ENCODE peak calls at places on chromosomes 7 and 10, in five cellular contexts. Z is hepatocyte; J is EH; S is activated effector memory CD4-positive, alpha-beta T cell treated with anti-CD3 and anti-CD28 coated beads, Interleukin-2, amount 50 U/mL, for 16 hours; M is glomerular endothelial cell. O is an unnamed sample.

GRCh38 chr10:43109671-43110249 is 28.5 kb upstream of the CSGALNACT2 start:
- DNase-seq in Z (no peak), J (peak; percentile 13), S (no peak), M (no peak), O (no peak)

GRCh38 chr7:29424295-29424983 is 139.2 kb upstream of the PRR15 start:
- DNase-seq in Z (no peak), J (no peak), S (no peak), M (no peak), O (no peak)

GRCh38 chr10:116118851-116119250 is 154.2 kb downstream of the GFRA1 start:
- DNase-seq in Z (no peak), J (no peak), S (no peak), M (no peak), O (no peak)

GRCh38 chr10:124961248-124961570 is 19.3 kb downstream of the ZRANB1 start:
- DNase-seq in Z (no peak), J (peak; percentile 30), S (no peak), M (no peak), O (no peak)

GRCh38 chr10:3025300-3025699 is 42.0 kb upstream of the PFKP start:
- DNase-seq in Z (no peak), J (no peak), S (no peak), M (no peak), O (no peak)

GRCh38 chr10:13612654-13613373 is 26.0 kb downstream of the PRPF18 start:
- DNase-seq in Z (no peak), J (no peak), S (no peak), M (no peak), O (no peak)

GRCh38 chr10:48463318-48464003 is 141.4 kb downstream of the ARHGAP22 start:
- DNase-seq in Z (peak; percentile 46), J (peak; percentile 54), S (peak; percentile 55), M (no peak), O (no peak)

GRCh38 chr10:127872011-127872741 is 20.6 kb downstream of the CLRN3 start:
- DNase-seq in Z (no peak), J (no peak), S (no peak), M (no peak), O (no peak)

GRCh38 chr10:71363936-71364335 is 32.8 kb upstream of the CDH23 start:
- DNase-seq in Z (no peak), J (no peak), S (no peak), M (no peak), O (no peak)

GRCh38 chr10:7700577-7701125 is 2.5 kb upstream of the ITIH2 start:
- DNase-seq in Z (peak; percentile 50), J (no peak), S (no peak), M (no peak), O (no peak)

GRCh38 chr10:46019541-46020343 is 10.7 kb downstream of the NCOA4 start:
- DNase-seq in Z (no peak), J (no peak), S (no peak), M (no peak), O (no peak)

GRCh38 chr7:131363719-131364118 is 36.0 kb downstream of the MKLN1 start:
- DNase-seq in Z (no peak), J (no peak), S (no peak), M (no peak), O (no peak)

GRCh38 chr10:68784476-68784875 is 42.9 kb upstream of the STOX1 start:
- DNase-seq in Z (no peak), J (peak; percentile 9), S (no peak), M (no peak), O (no peak)

GRCh38 chr10:129161184-129161583 is 305.9 kb upstream of the MGMT start:
- DNase-seq in Z (peak; percentile 30), J (no peak), S (no peak), M (no peak), O (no peak)

GRCh38 chr7:21767300-21767900 is 178.3 kb downstream of the CDCA7L start:
- DNase-seq in Z (peak; percentile 87), J (peak; percentile 71), S (no peak), M (peak; percentile 20), O (no peak)

GRCh38 chr10:29309465-29309864 is 20.6 kb downstream of the LYZL1 start:
- DNase-seq in Z (no peak), J (no peak), S (no peak), M (no peak), O (no peak)

GRCh38 chr7:26699761-26700160 is 164.6 kb downstream of the SKAP2 start:
- DNase-seq in Z (no peak), J (no peak), S (no peak), M (no peak), O (no peak)

GRCh38 chr7:77796960-77797359 is 1.3 kb downstream of the TMEM60 start:
- DNase-seq in Z (no peak), J (no peak), S (no peak), M (no peak), O (no peak)

GRCh38 chr7:137717811-137718271 is 128.9 kb downstream of the DGKI start:
- DNase-seq in Z (no peak), J (peak; percentile 11), S (no peak), M (no peak), O (peak; percentile 80)

GRCh38 chr7:44286618-44287487 is 38.5 kb downstream of the CAMK2B start:
- DNase-seq in Z (no peak), J (no peak), S (peak; percentile 21), M (no peak), O (no peak)

GRCh38 chr7:64045301-64046040 is at the start of gene ZNF727:
- DNase-seq in Z (no peak), J (no peak), S (peak; percentile 71), M (no peak), O (no peak)

GRCh38 chr10:17665742-17666141 is 21.8 kb downstream of the STAM start:
- DNase-seq in Z (peak; percentile 56), J (peak; percentile 89), S (no peak), M (no peak), O (peak; percentile 69)

GRCh38 chr7:70598976-70599375 is 533.0 kb upstream of the GALNT17 start:
- DNase-seq in Z (peak; percentile 77), J (no peak), S (no peak), M (no peak), O (no peak)

GRCh38 chr7:135775230-135775629 is 26.6 kb upstream of the FAM180A start:
- DNase-seq in Z (no peak), J (no peak), S (no peak), M (no peak), O (no peak)

GRCh38 chr10:876442-876841 is 55.1 kb downstream of the LARP4B start:
- DNase-seq in Z (no peak), J (no peak), S (no peak), M (no peak), O (no peak)

GRCh38 chr10:2225609-2226008 is 488.3 kb upstream of the ADARB2 start:
- DNase-seq in Z (no peak), J (no peak), S (no peak), M (no peak), O (no peak)

GRCh38 chr7:31986878-31987518 is 83.2 kb downstream of the PDE1C start:
- DNase-seq in Z (no peak), J (peak; percentile 65), S (no peak), M (no peak), O (no peak)

GRCh38 chr7:1749351-1749863 is 79.3 kb downstream of the ELFN1 start:
- DNase-seq in Z (no peak), J (no peak), S (no peak), M (no peak), O (no peak)

GRCh38 chr10:72597897-72598296 is 28.0 kb downstream of the MICU1 start:
- DNase-seq in Z (no peak), J (peak; percentile 57), S (no peak), M (no peak), O (no peak)

GRCh38 chr7:66359656-66360211 is 154.6 kb downstream of the TPST1 start:
- DNase-seq in Z (no peak), J (no peak), S (no peak), M (no peak), O (no peak)

GRCh38 chr10:68330852-68331454 is 911 bp upstream of the HNRNPH3 start:
- DNase-seq in Z (peak; percentile 18), J (no peak), S (peak; percentile 69), M (no peak), O (no peak)

GRCh38 chr7:7214398-7215347 is 32.3 kb downstream of the C1GALT1 start:
- DNase-seq in Z (no peak), J (no peak), S (no peak), M (no peak), O (no peak)

GRCh38 chr7:82443801-82444219 is 233 bp upstream of the CACNA2D1 start:
- DNase-seq in Z (peak; percentile 81), J (peak; percentile 93), S (no peak), M (no peak), O (no peak)

GRCh38 chr10:8312861-8313260 is 258.4 kb downstream of the GATA3 start:
- DNase-seq in Z (peak; percentile 51), J (no peak), S (no peak), M (no peak), O (no peak)

GRCh38 chr7:48832303-48832845 is 92.0 kb upstream of the CDC14C start:
- DNase-seq in Z (no peak), J (no peak), S (no peak), M (no peak), O (no peak)

GRCh38 chr7:101488826-101489572 is 126.3 kb downstream of the COL26A1 start:
- DNase-seq in Z (peak; percentile 48), J (peak; percentile 65), S (no peak), M (no peak), O (no peak)

GRCh38 chr10:32459072-32459703 is 13.2 kb downstream of the CCDC7 start:
- DNase-seq in Z (no peak), J (no peak), S (peak; percentile 65), M (no peak), O (no peak)

GRCh38 chr7:148434181-148434769 is 156.3 kb upstream of the C7orf33 start:
- DNase-seq in Z (no peak), J (no peak), S (no peak), M (no peak), O (no peak)

O was measured in brain pericyte.